ENCODE peak calls at places on chromosomes 7 and 10, in five cellular contexts. R is HuH-7.5, J is germinal center, Z is HCEC 1CT, H is M059J. I is an unnamed sample.

GRCh38 chr10:48463318-48464003 is 141.4 kb downstream of the ARHGAP22 start:
- DNase-seq in J (no peak), R (no peak), H (no peak), Z (no peak), I (no peak)

GRCh38 chr10:78584666-78585065 is 484.1 kb upstream of the ZMIZ1 start:
- DNase-seq in J (no peak), H (no peak), Z (no peak), R (no peak), I (no peak)

GRCh38 chr10:61188691-61189090 is 244.7 kb upstream of the RHOBTB1 start:
- DNase-seq in J (no peak), R (no peak), H (peak), Z (no peak), I (no peak)

GRCh38 chr10:11533328-11533781 is 78.1 kb downstream of the USP6NL start:
- DNase-seq in H (no peak), J (no peak), Z (peak), R (no peak), I (peak)

GRCh38 chr10:478471-479245 is 210.8 kb downstream of the DIP2C start:
- DNase-seq in J (no peak), H (no peak), R (no peak), Z (no peak), I (no peak)

GRCh38 chr7:5670173-5670933 is 111.1 kb downstream of the RNF216 start:
- DNase-seq in Z (no peak), J (no peak), R (no peak), H (no peak), I (peak)

GRCh38 chr7:71326596-71326995 is 194.7 kb downstream of the GALNT17 start:
- DNase-seq in R (no peak), H (peak), Z (no peak), J (no peak), I (no peak)

GRCh38 chr10:60430017-60430416 is 40.3 kb upstream of the ANK3 start:
- DNase-seq in R (no peak), H (peak), Z (peak), J (no peak), I (no peak)

GRCh38 chr10:11138634-11139033 is 121.0 kb downstream of the CELF2 start:
- DNase-seq in H (no peak), Z (no peak), J (no peak), R (no peak), I (no peak)

GRCh38 chr7:2722591-2722990 is 34.6 kb downstream of the AMZ1 start:
- DNase-seq in H (no peak), Z (no peak), R (no peak), J (no peak), I (no peak)

GRCh38 chr7:10662982-10663884 is 310.4 kb upstream of the PHF14 start:
- DNase-seq in J (no peak), Z (no peak), R (no peak), H (no peak), I (no peak)

GRCh38 chr7:159075563-159076238 is 69.0 kb downstream of the VIPR2 start:
- DNase-seq in R (no peak), H (no peak), J (no peak), Z (no peak), I (no peak)

GRCh38 chr7:113774182-113774807 is 144.5 kb downstream of the PPP1R3A start:
- DNase-seq in J (peak), R (peak), Z (peak), H (peak), I (peak)

GRCh38 chr7:151665363-151665762 is 145.7 kb upstream of the RHEB start:
- DNase-seq in H (no peak), R (no peak), J (no peak), Z (peak), I (no peak)

GRCh38 chr10:110852255-110852896 is 19.4 kb upstream of the PDCD4 start:
- DNase-seq in Z (no peak), H (peak), J (no peak), R (no peak), I (no peak)

GRCh38 chr7:2210551-2211258 is 22.0 kb downstream of the MAD1L1 start:
- DNase-seq in Z (no peak), J (no peak), R (no peak), H (no peak), I (no peak)

GRCh38 chr10:97690138-97690537 is 3.1 kb upstream of the AVPI1 start:
- DNase-seq in R (no peak), Z (no peak), J (no peak), H (no peak), I (no peak)

GRCh38 chr7:74356589-74357315 is 67.5 kb downstream of the CLIP2 start:
- DNase-seq in Z (no peak), H (peak), R (no peak), J (no peak), I (no peak)

GRCh38 chr7:116525913-116526857 is 1.3 kb downstream of the CAV1 start:
- DNase-seq in J (peak), Z (peak), H (peak), R (peak), I (peak)

GRCh38 chr10:59181668-59182067 is 5.2 kb downstream of the PHYHIPL start:
- DNase-seq in Z (peak), J (no peak), H (peak), R (peak), I (peak)

GRCh38 chr10:129659881-129660280 is 192.8 kb downstream of the MGMT start:
- DNase-seq in Z (no peak), J (no peak), H (no peak), R (no peak), I (peak)

GRCh38 chr10:96922978-96923948 is 91.2 kb downstream of the LCOR start:
- DNase-seq in R (no peak), Z (no peak), J (no peak), H (no peak), I (no peak)

GRCh38 chr7:105245398-105246099 is 143.2 kb downstream of the SRPK2 start:
- DNase-seq in Z (no peak), R (no peak), H (no peak), J (no peak), I (peak)

GRCh38 chr10:132764108-132764507 is 21.8 kb downstream of the NKX6-2 start:
- DNase-seq in Z (no peak), R (no peak), J (no peak), H (no peak), I (no peak)

GRCh38 chr7:155206286-155207020 is 91.2 kb upstream of the INSIG1 start:
- DNase-seq in J (peak), H (peak), Z (peak), R (no peak), I (peak)

GRCh38 chr7:150983893-150984368 is 5.8 kb upstream of the KCNH2 start:
- DNase-seq in J (no peak), R (peak), H (peak), Z (no peak), I (peak)

GRCh38 chr10:33211123-33211878 is 123.2 kb downstream of the NRP1 start:
- DNase-seq in H (peak), R (no peak), J (no peak), Z (peak), I (no peak)

GRCh38 chr7:47253650-47254080 is 328.2 kb downstream of the TNS3 start:
- DNase-seq in J (peak), H (peak), R (peak), Z (peak), I (peak)

GRCh38 chr10:102718220-102718619 is 3.8 kb downstream of the SFXN2 start:
- DNase-seq in R (no peak), Z (peak), H (no peak), J (no peak), I (peak)

GRCh38 chr10:110912374-110912773 is 6.6 kb downstream of the BBIP1 start:
- DNase-seq in R (no peak), J (no peak), Z (peak), H (peak), I (no peak)

GRCh38 chr10:127997241-127997640 is 90.3 kb downstream of the PTPRE start:
- DNase-seq in R (no peak), Z (no peak), H (no peak), J (no peak), I (no peak)

GRCh38 chr10:3729397-3729796 is 55.6 kb downstream of the KLF6 start:
- DNase-seq in R (no peak), J (no peak), H (peak), Z (peak), I (no peak)

GRCh38 chr10:25175527-25176420 is 973 bp downstream of the GPR158 start:
- DNase-seq in H (no peak), J (no peak), Z (no peak), R (no peak), I (no peak)

I was measured in KBM-7.